ENCODE peak calls at places on chromosomes 13 and 19, in five cellular contexts. One of them, this sample, is unnamed.

GRCh38 chr13:44912617-44913016 is 76.7 kb downstream of the NUFIP1 start:
- DNase-seq in activated effector memory CD4-positive, alpha-beta T cell treated with anti-CD3 and anti-CD28 coated beads, Interleukin-2, amount 50 U/mL, for 16 hours: no peak
- DNase-seq in EL: no peak
- DNase-seq in NCI-H1092: no peak
- DNase-seq in HEK293T: no peak
- DNase-seq in this sample: no peak

GRCh38 chr19:19752760-19753403 is 20.0 kb upstream of the ZNF14 start:
- DNase-seq in activated effector memory CD4-positive, alpha-beta T cell treated with anti-CD3 and anti-CD28 coated beads, Interleukin-2, amount 50 U/mL, for 16 hours: no peak
- DNase-seq in EL: no peak
- DNase-seq in NCI-H1092: no peak
- DNase-seq in HEK293T: no peak
- DNase-seq in this sample: no peak

GRCh38 chr19:38711726-38712153 is 32.5 kb downstream of the CAPN12 start:
- DNase-seq in activated effector memory CD4-positive, alpha-beta T cell treated with anti-CD3 and anti-CD28 coated beads, Interleukin-2, amount 50 U/mL, for 16 hours: no peak
- DNase-seq in EL: peak
- DNase-seq in NCI-H1092: peak
- DNase-seq in HEK293T: no peak
- DNase-seq in this sample: no peak

GRCh38 chr13:91167706-91168459 is 179.6 kb upstream of the MIR17HG start:
- DNase-seq in activated effector memory CD4-positive, alpha-beta T cell treated with anti-CD3 and anti-CD28 coated beads, Interleukin-2, amount 50 U/mL, for 16 hours: no peak
- DNase-seq in EL: no peak
- DNase-seq in NCI-H1092: no peak
- DNase-seq in HEK293T: no peak
- DNase-seq in this sample: no peak

GRCh38 chr19:17579523-17580244 is 24.2 kb downstream of the COLGALT1 start:
- DNase-seq in activated effector memory CD4-positive, alpha-beta T cell treated with anti-CD3 and anti-CD28 coated beads, Interleukin-2, amount 50 U/mL, for 16 hours: no peak
- DNase-seq in EL: peak
- DNase-seq in NCI-H1092: no peak
- DNase-seq in HEK293T: peak
- DNase-seq in this sample: peak

GRCh38 chr13:113050856-113051431 is 54.6 kb upstream of the F7 start:
- DNase-seq in activated effector memory CD4-positive, alpha-beta T cell treated with anti-CD3 and anti-CD28 coated beads, Interleukin-2, amount 50 U/mL, for 16 hours: no peak
- DNase-seq in EL: no peak
- DNase-seq in NCI-H1092: no peak
- DNase-seq in HEK293T: no peak
- DNase-seq in this sample: no peak

GRCh38 chr19:19280561-19280960 is 7.5 kb upstream of the TM6SF2 start:
- DNase-seq in activated effector memory CD4-positive, alpha-beta T cell treated with anti-CD3 and anti-CD28 coated beads, Interleukin-2, amount 50 U/mL, for 16 hours: no peak
- DNase-seq in EL: no peak
- DNase-seq in NCI-H1092: no peak
- DNase-seq in HEK293T: no peak
- DNase-seq in this sample: no peak

GRCh38 chr13:20359335-20359734 is 127.2 kb upstream of the GJB6 start:
- DNase-seq in activated effector memory CD4-positive, alpha-beta T cell treated with anti-CD3 and anti-CD28 coated beads, Interleukin-2, amount 50 U/mL, for 16 hours: no peak
- DNase-seq in EL: peak
- DNase-seq in NCI-H1092: no peak
- DNase-seq in HEK293T: no peak
- DNase-seq in this sample: peak

GRCh38 chr13:32491028-32491427 is 47.6 kb downstream of the N4BP2L2 start:
- DNase-seq in activated effector memory CD4-positive, alpha-beta T cell treated with anti-CD3 and anti-CD28 coated beads, Interleukin-2, amount 50 U/mL, for 16 hours: no peak
- DNase-seq in EL: no peak
- DNase-seq in NCI-H1092: no peak
- DNase-seq in HEK293T: no peak
- DNase-seq in this sample: no peak

GRCh38 chr13:35855531-35856019 is 275.6 kb downstream of the DCLK1 start:
- DNase-seq in activated effector memory CD4-positive, alpha-beta T cell treated with anti-CD3 and anti-CD28 coated beads, Interleukin-2, amount 50 U/mL, for 16 hours: no peak
- DNase-seq in EL: peak
- DNase-seq in NCI-H1092: no peak
- DNase-seq in HEK293T: peak
- DNase-seq in this sample: no peak

GRCh38 chr19:1970003-1970805 is 29.2 kb downstream of the CSNK1G2 start:
- DNase-seq in activated effector memory CD4-positive, alpha-beta T cell treated with anti-CD3 and anti-CD28 coated beads, Interleukin-2, amount 50 U/mL, for 16 hours: no peak
- DNase-seq in EL: peak
- DNase-seq in NCI-H1092: no peak
- DNase-seq in HEK293T: no peak
- DNase-seq in this sample: peak

GRCh38 chr19:41697198-41697855 is 9.3 kb upstream of the CEACAM7 start:
- DNase-seq in activated effector memory CD4-positive, alpha-beta T cell treated with anti-CD3 and anti-CD28 coated beads, Interleukin-2, amount 50 U/mL, for 16 hours: peak
- DNase-seq in EL: no peak
- DNase-seq in NCI-H1092: no peak
- DNase-seq in HEK293T: no peak
- DNase-seq in this sample: no peak

GRCh38 chr13:105543742-105544141 is 991.7 kb downstream of the EFNB2 start:
- DNase-seq in activated effector memory CD4-positive, alpha-beta T cell treated with anti-CD3 and anti-CD28 coated beads, Interleukin-2, amount 50 U/mL, for 16 hours: no peak
- DNase-seq in EL: no peak
- DNase-seq in NCI-H1092: no peak
- DNase-seq in HEK293T: no peak
- DNase-seq in this sample: no peak

GRCh38 chr19:14006085-14006765 is at the start of gene RFX1:
- DNase-seq in activated effector memory CD4-positive, alpha-beta T cell treated with anti-CD3 and anti-CD28 coated beads, Interleukin-2, amount 50 U/mL, for 16 hours: peak
- DNase-seq in EL: peak
- DNase-seq in NCI-H1092: peak
- DNase-seq in HEK293T: peak
- DNase-seq in this sample: peak

GRCh38 chr13:65965496-65965895 is 1264.6 kb downstream of the PCDH9 start:
- DNase-seq in activated effector memory CD4-positive, alpha-beta T cell treated with anti-CD3 and anti-CD28 coated beads, Interleukin-2, amount 50 U/mL, for 16 hours: no peak
- DNase-seq in EL: peak
- DNase-seq in NCI-H1092: no peak
- DNase-seq in HEK293T: no peak
- DNase-seq in this sample: peak

GRCh38 chr13:28655566-28655965 is 3.4 kb upstream of the POMP start:
- DNase-seq in activated effector memory CD4-positive, alpha-beta T cell treated with anti-CD3 and anti-CD28 coated beads, Interleukin-2, amount 50 U/mL, for 16 hours: no peak
- DNase-seq in EL: peak
- DNase-seq in NCI-H1092: no peak
- DNase-seq in HEK293T: no peak
- DNase-seq in this sample: no peak

GRCh38 chr19:31745731-31746130 is 396.5 kb upstream of the TSHZ3 start:
- DNase-seq in activated effector memory CD4-positive, alpha-beta T cell treated with anti-CD3 and anti-CD28 coated beads, Interleukin-2, amount 50 U/mL, for 16 hours: no peak
- DNase-seq in EL: no peak
- DNase-seq in NCI-H1092: no peak
- DNase-seq in HEK293T: no peak
- DNase-seq in this sample: no peak

GRCh38 chr13:93625536-93625935 is 398.9 kb downstream of the GPC6 start:
- DNase-seq in activated effector memory CD4-positive, alpha-beta T cell treated with anti-CD3 and anti-CD28 coated beads, Interleukin-2, amount 50 U/mL, for 16 hours: no peak
- DNase-seq in EL: no peak
- DNase-seq in NCI-H1092: no peak
- DNase-seq in HEK293T: no peak
- DNase-seq in this sample: no peak

GRCh38 chr19:6374711-6375410 is 872 bp downstream of the PSPN start:
- DNase-seq in activated effector memory CD4-positive, alpha-beta T cell treated with anti-CD3 and anti-CD28 coated beads, Interleukin-2, amount 50 U/mL, for 16 hours: peak
- DNase-seq in EL: no peak
- DNase-seq in NCI-H1092: no peak
- DNase-seq in HEK293T: no peak
- DNase-seq in this sample: no peak

GRCh38 chr19:7505288-7505681 is 10.6 kb upstream of the ZNF358 start:
- DNase-seq in activated effector memory CD4-positive, alpha-beta T cell treated with anti-CD3 and anti-CD28 coated beads, Interleukin-2, amount 50 U/mL, for 16 hours: no peak
- DNase-seq in EL: no peak
- DNase-seq in NCI-H1092: no peak
- DNase-seq in HEK293T: no peak
- DNase-seq in this sample: no peak

GRCh38 chr13:50712469-50712868 is 131.0 kb downstream of the DLEU7 start:
- DNase-seq in activated effector memory CD4-positive, alpha-beta T cell treated with anti-CD3 and anti-CD28 coated beads, Interleukin-2, amount 50 U/mL, for 16 hours: no peak
- DNase-seq in EL: no peak
- DNase-seq in NCI-H1092: no peak
- DNase-seq in HEK293T: no peak
- DNase-seq in this sample: no peak

GRCh38 chr19:47094557-47095517 is 18.7 kb downstream of the ZC3H4 start:
- DNase-seq in activated effector memory CD4-positive, alpha-beta T cell treated with anti-CD3 and anti-CD28 coated beads, Interleukin-2, amount 50 U/mL, for 16 hours: peak
- DNase-seq in EL: no peak
- DNase-seq in NCI-H1092: no peak
- DNase-seq in HEK293T: no peak
- DNase-seq in this sample: peak

GRCh38 chr19:19061491-19061890 is 2.3 kb upstream of the SLC25A42 start:
- DNase-seq in activated effector memory CD4-positive, alpha-beta T cell treated with anti-CD3 and anti-CD28 coated beads, Interleukin-2, amount 50 U/mL, for 16 hours: no peak
- DNase-seq in EL: no peak
- DNase-seq in NCI-H1092: peak
- DNase-seq in HEK293T: no peak
- DNase-seq in this sample: no peak

This sample was measured in NB4.